ENCODE peak calls at places on chromosomes 13 and 19, in six cellular contexts. I, V, A, L, G and O are unnamed samples.

GRCh38 chr19:10654610-10655456 is 687 bp downstream of the ILF3 start:
- DNase-seq in I (peak; percentile 74), V (peak; percentile 22), A (peak; percentile 44), L (peak; percentile 47), G (peak; percentile 88), O (no peak)

GRCh38 chr13:107883561-107884175 is 331.7 kb downstream of the LIG4 start:
- DNase-seq in I (no peak), V (no peak), A (peak; percentile 57), L (peak; percentile 43), G (no peak), O (no peak)

GRCh38 chr13:112424098-112424497 is 47.9 kb downstream of the SPACA7 start:
- DNase-seq in I (no peak), V (no peak), A (no peak), L (no peak), G (no peak), O (no peak)

GRCh38 chr13:102816633-102817032 is 17.7 kb downstream of the BIVM start:
- DNase-seq in I (no peak), V (no peak), A (no peak), L (no peak), G (no peak), O (no peak)

GRCh38 chr19:6108721-6109633 is 1.3 kb downstream of the RFX2 start:
- DNase-seq in I (peak; percentile 49), V (peak; percentile 62), A (peak; percentile 16), L (peak; percentile 78), G (peak; percentile 42), O (peak; percentile 21)

GRCh38 chr13:57557979-57558529 is 73.5 kb upstream of the PCDH17 start:
- DNase-seq in I (peak; percentile 9), V (no peak), A (no peak), L (peak; percentile 0), G (peak; percentile 25), O (no peak)

GRCh38 chr13:110421696-110422395 is 114.8 kb downstream of the COL4A2 start:
- DNase-seq in I (no peak), V (no peak), A (no peak), L (peak; percentile 87), G (no peak), O (no peak)

GRCh38 chr19:2428027-2428690 is 773 bp upstream of the TIMM13 start:
- DNase-seq in I (peak; percentile 79), V (no peak), A (no peak), L (peak; percentile 33), G (peak; percentile 47), O (peak; percentile 69)